ENCODE peak calls at places on chromosomes 11 and 22, in nine cellular contexts. W is stimulated activated CD4-positive, alpha-beta T cell treated with anti-CD3 and anti-CD28 coated beads, Interleukin-12 subunit alpha, Interleukin-12 subunit beta, amount 100 ng/mL, for 24 hours; B is choroid plexus epithelial cell; E is KBM-7; V is iris pigment epithelial cell; I is cardiac septum; F is NCI-H345; R is GM13976; H is memory B cell. J is an unnamed sample.

GRCh38 chr22:49929553-49929979 is 11.1 kb downstream of the CRELD2 start:
- DNase-seq in W (peak), B (peak), E (peak), V (no peak), I (peak), F (peak), R (peak), H (peak), J (peak)

GRCh38 chr11:70400643-70401042 is 2.3 kb downstream of the CTTN start:
- DNase-seq in W (no peak), B (no peak), E (no peak), V (no peak), I (no peak), F (no peak), R (no peak), H (no peak), J (no peak)

GRCh38 chr22:36144886-36145541 is 15.5 kb downstream of the APOL3 start:
- DNase-seq in W (no peak), B (peak), E (peak), V (peak), I (no peak), F (no peak), R (peak), H (no peak), J (peak)

GRCh38 chr11:13384837-13385417 is 78.1 kb downstream of the BTBD10 start:
- DNase-seq in W (no peak), B (peak), E (peak), V (peak), I (no peak), F (peak), R (peak), H (no peak), J (peak)

GRCh38 chr11:12845739-12846358 is 163.3 kb upstream of the RASSF10 start:
- DNase-seq in W (no peak), B (peak), E (no peak), V (peak), I (no peak), F (peak), R (no peak), H (no peak), J (no peak)

GRCh38 chr11:35992551-35992950 is 48.7 kb downstream of the LDLRAD3 start:
- DNase-seq in W (no peak), B (no peak), E (peak), V (no peak), I (no peak), F (no peak), R (no peak), H (no peak), J (no peak)

GRCh38 chr11:100550910-100551309 is 136.2 kb upstream of the ARHGAP42 start:
- DNase-seq in W (no peak), B (no peak), E (no peak), V (no peak), I (no peak), F (peak), R (no peak), H (no peak), J (no peak)

GRCh38 chr22:42074153-42074750 is at the start of gene PHETA2:
- DNase-seq in W (no peak), B (peak), E (no peak), V (peak), I (no peak), F (no peak), R (peak), H (peak), J (peak)

GRCh38 chr11:58813693-58814092 is 30.8 kb downstream of the GLYATL2 start:
- DNase-seq in W (no peak), B (no peak), E (peak), V (no peak), I (no peak), F (no peak), R (no peak), H (no peak), J (no peak)

GRCh38 chr22:23549198-23549595 is 30.9 kb downstream of the IGLL1 start:
- DNase-seq in W (no peak), B (no peak), E (no peak), V (no peak), I (no peak), F (no peak), R (no peak), H (no peak), J (no peak)

GRCh38 chr11:45089251-45089650 is 57.2 kb upstream of the PRDM11 start:
- DNase-seq in W (no peak), B (peak), E (no peak), V (peak), I (peak), F (no peak), R (no peak), H (no peak), J (no peak)

GRCh38 chr22:46661221-46661851 is 41.1 kb downstream of the GRAMD4 start:
- DNase-seq in W (peak), B (peak), E (no peak), V (peak), I (no peak), F (peak), R (no peak), H (no peak), J (no peak)

GRCh38 chr11:3834349-3835099 is 6.2 kb downstream of the RHOG start:
- DNase-seq in W (no peak), B (peak), E (peak), V (no peak), I (peak), F (no peak), R (no peak), H (no peak), J (no peak)

GRCh38 chr22:44491666-44492405 is 6.2 kb downstream of the RTL6 start:
- DNase-seq in W (no peak), B (no peak), E (no peak), V (no peak), I (no peak), F (no peak), R (no peak), H (no peak), J (no peak)

GRCh38 chr11:69245491-69246345 is 48.2 kb upstream of the MYEOV start:
- DNase-seq in W (no peak), B (no peak), E (no peak), V (no peak), I (peak), F (no peak), R (no peak), H (no peak), J (no peak)